ENCODE peak calls at places on chromosomes 13 and 19, in four cellular contexts. One of them, this sample, is unnamed.
A peak's percentile ranks its signal among the peaks of the same experiment; 100 is the strongest.

GRCh38 chr19:55440411-55441105 is 2.5 kb downstream of the SHISA7 start:
- DNase-seq in H9: peak; percentile 90
- DNase-seq in IMR-90: no peak
- DNase-seq in neural progenitor cell: peak; percentile 60
- DNase-seq in this sample: peak; percentile 89

GRCh38 chr13:103883152-103883551 is 816.9 kb upstream of the SLC10A2 start:
- DNase-seq in neural progenitor cell: peak; percentile 83
- DNase-seq in IMR-90: peak; percentile 95
- DNase-seq in H9: peak; percentile 81
- DNase-seq in this sample: peak; percentile 84

GRCh38 chr19:5306531-5306930 is 34.1 kb downstream of the PTPRS start:
- DNase-seq in H9: no peak
- DNase-seq in IMR-90: no peak
- DNase-seq in neural progenitor cell: no peak
- DNase-seq in this sample: no peak

GRCh38 chr19:54482889-54483288 is 9.8 kb upstream of the CDC42EP5 start:
- DNase-seq in neural progenitor cell: no peak
- DNase-seq in H9: no peak
- DNase-seq in IMR-90: no peak
- DNase-seq in this sample: no peak

GRCh38 chr13:37127706-37128241 is 22.3 kb upstream of the CSNK1A1L start:
- DNase-seq in H9: no peak
- DNase-seq in neural progenitor cell: no peak
- DNase-seq in IMR-90: peak; percentile 94
- DNase-seq in this sample: no peak

GRCh38 chr19:55206664-55207500 is 2.4 kb downstream of the PTPRH start:
- DNase-seq in IMR-90: peak; percentile 86
- DNase-seq in H9: peak; percentile 87
- DNase-seq in neural progenitor cell: peak; percentile 77
- DNase-seq in this sample: peak; percentile 83

GRCh38 chr13:35988648-35989081 is 142.5 kb downstream of the DCLK1 start:
- DNase-seq in neural progenitor cell: no peak
- DNase-seq in IMR-90: no peak
- DNase-seq in H9: no peak
- DNase-seq in this sample: peak; percentile 53

GRCh38 chr13:102394158-102395053 is 7.4 kb downstream of the FGF14 start:
- DNase-seq in neural progenitor cell: peak; percentile 98
- DNase-seq in H9: peak; percentile 96
- DNase-seq in IMR-90: peak; percentile 73
- DNase-seq in this sample: peak; percentile 98

GRCh38 chr19:49425922-49426592 is 869 bp downstream of the GFY start:
- DNase-seq in H9: peak; percentile 96
- DNase-seq in neural progenitor cell: peak; percentile 81
- DNase-seq in IMR-90: no peak
- DNase-seq in this sample: peak; percentile 98

GRCh38 chr13:96075953-96076543 is 13.9 kb upstream of the HS6ST3 start:
- DNase-seq in IMR-90: peak; percentile 23
- DNase-seq in neural progenitor cell: no peak
- DNase-seq in H9: no peak
- DNase-seq in this sample: peak; percentile 57

GRCh38 chr13:19573072-19573716 is 11.9 kb upstream of the TPTE2 start:
- DNase-seq in IMR-90: no peak
- DNase-seq in H9: no peak
- DNase-seq in neural progenitor cell: no peak
- DNase-seq in this sample: no peak

GRCh38 chr13:106882222-106882621 is 314.3 kb upstream of the ARGLU1 start:
- DNase-seq in neural progenitor cell: peak; percentile 89
- DNase-seq in H9: no peak
- DNase-seq in IMR-90: no peak
- DNase-seq in this sample: peak; percentile 20

GRCh38 chr13:39779337-39780270 is 124.1 kb downstream of the COG6 start:
- DNase-seq in IMR-90: peak; percentile 36
- DNase-seq in neural progenitor cell: no peak
- DNase-seq in H9: no peak
- DNase-seq in this sample: no peak

GRCh38 chr13:99356216-99357089 is 49.3 kb upstream of the GPR183 start:
- DNase-seq in IMR-90: peak; percentile 87
- DNase-seq in neural progenitor cell: no peak
- DNase-seq in H9: no peak
- DNase-seq in this sample: no peak

GRCh38 chr19:54795763-54796162 is 7.6 kb upstream of the KIR2DL4 start:
- DNase-seq in H9: no peak
- DNase-seq in neural progenitor cell: no peak
- DNase-seq in IMR-90: no peak
- DNase-seq in this sample: no peak

GRCh38 chr19:33831835-33832234 is 35.2 kb downstream of the KCTD15 start:
- DNase-seq in IMR-90: no peak
- DNase-seq in H9: no peak
- DNase-seq in neural progenitor cell: no peak
- DNase-seq in this sample: no peak

GRCh38 chr13:80048802-80049201 is 292.1 kb downstream of the SPRY2 start:
- DNase-seq in neural progenitor cell: peak; percentile 47
- DNase-seq in IMR-90: peak; percentile 98
- DNase-seq in H9: peak; percentile 30
- DNase-seq in this sample: peak; percentile 38

GRCh38 chr19:3302755-3303154 is 63.6 kb upstream of the NFIC start:
- DNase-seq in neural progenitor cell: no peak
- DNase-seq in H9: no peak
- DNase-seq in IMR-90: no peak
- DNase-seq in this sample: peak; percentile 40

GRCh38 chr13:111865046-111865445 is 201.9 kb upstream of the SOX1 start:
- DNase-seq in H9: no peak
- DNase-seq in IMR-90: no peak
- DNase-seq in neural progenitor cell: no peak
- DNase-seq in this sample: no peak

GRCh38 chr13:30808600-30808999 is 73.3 kb downstream of the ALOX5AP start:
- DNase-seq in neural progenitor cell: no peak
- DNase-seq in IMR-90: no peak
- DNase-seq in H9: no peak
- DNase-seq in this sample: no peak

GRCh38 chr13:54198911-54199310 is 1170.3 kb downstream of the OLFM4 start:
- DNase-seq in neural progenitor cell: peak; percentile 75
- DNase-seq in IMR-90: no peak
- DNase-seq in H9: no peak
- DNase-seq in this sample: no peak

GRCh38 chr19:54430306-54431254 is 15.3 kb downstream of the TTYH1 start:
- DNase-seq in IMR-90: no peak
- DNase-seq in neural progenitor cell: peak; percentile 74
- DNase-seq in H9: peak; percentile 85
- DNase-seq in this sample: peak; percentile 83

GRCh38 chr19:48292798-48293197 is 22.9 kb downstream of the ZNF114 start:
- DNase-seq in IMR-90: peak; percentile 93
- DNase-seq in neural progenitor cell: no peak
- DNase-seq in H9: no peak
- DNase-seq in this sample: no peak

GRCh38 chr13:101303512-101303911 is 112.8 kb downstream of the NALCN start:
- DNase-seq in IMR-90: no peak
- DNase-seq in neural progenitor cell: no peak
- DNase-seq in H9: no peak
- DNase-seq in this sample: no peak

GRCh38 chr13:62960723-62961122 is 1545.1 kb upstream of the PCDH20 start:
- DNase-seq in neural progenitor cell: peak; percentile 35
- DNase-seq in IMR-90: no peak
- DNase-seq in H9: no peak
- DNase-seq in this sample: peak; percentile 43

GRCh38 chr19:47228937-47229673 is 1.9 kb downstream of the BBC3 start:
- DNase-seq in IMR-90: peak; percentile 61
- DNase-seq in neural progenitor cell: peak; percentile 40
- DNase-seq in H9: no peak
- DNase-seq in this sample: no peak

GRCh38 chr19:8307400-8307964 is 676 bp downstream of the CD320 start:
- DNase-seq in H9: no peak
- DNase-seq in neural progenitor cell: peak; percentile 49
- DNase-seq in IMR-90: no peak
- DNase-seq in this sample: peak; percentile 45

GRCh38 chr19:19630426-19630825 is 2.4 kb upstream of the LPAR2 start:
- DNase-seq in H9: no peak
- DNase-seq in IMR-90: no peak
- DNase-seq in neural progenitor cell: no peak
- DNase-seq in this sample: no peak

GRCh38 chr13:43411211-43411610 is 375.6 kb downstream of the ENOX1 start:
- DNase-seq in IMR-90: no peak
- DNase-seq in H9: no peak
- DNase-seq in neural progenitor cell: no peak
- DNase-seq in this sample: no peak

GRCh38 chr13:78520425-78520824 is 82.9 kb downstream of the POU4F1 start:
- DNase-seq in neural progenitor cell: no peak
- DNase-seq in IMR-90: no peak
- DNase-seq in H9: no peak
- DNase-seq in this sample: no peak

GRCh38 chr13:40271931-40272775 is 394.3 kb downstream of the FOXO1 start:
- DNase-seq in IMR-90: peak; percentile 22
- DNase-seq in neural progenitor cell: no peak
- DNase-seq in H9: no peak
- DNase-seq in this sample: no peak

DNA sequence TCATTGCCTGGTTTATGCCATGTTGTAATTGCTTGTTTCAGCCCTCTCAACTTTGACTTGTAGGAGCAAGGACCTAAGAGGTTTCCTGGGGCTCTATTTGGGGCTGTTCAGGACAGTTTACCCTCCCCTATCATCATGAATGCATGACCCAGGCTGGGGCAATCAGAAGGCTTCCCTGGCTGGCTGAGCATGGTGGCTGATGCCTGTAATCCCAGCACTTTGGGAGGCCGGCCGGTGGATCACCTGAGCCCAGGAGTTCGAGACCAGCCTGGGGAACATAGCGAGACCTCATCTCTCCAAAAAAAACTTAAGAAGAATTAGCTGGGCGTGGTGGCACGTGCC is 6.1 kb upstream of the LSM4 start:
- DNase-seq in IMR-90: no peak
- DNase-seq in H9: no peak
- DNase-seq in neural progenitor cell: no peak
- DNase-seq in this sample: no peak
- H2AFZ ChIP-seq in IMR-90: peak overlapping the region; percentile 84
- H2AFZ ChIP-seq in H9: no peak overlapping the region
- H2AFZ ChIP-seq in neural progenitor cell: peak overlapping the region; percentile 69
- H2AFZ ChIP-seq in this sample: no peak overlapping the region

GRCh38 chr19:18541992-18542935 is 1.1 kb downstream of the FKBP8 start:
- DNase-seq in neural progenitor cell: peak; percentile 50
- DNase-seq in H9: peak; percentile 40
- DNase-seq in IMR-90: no peak
- DNase-seq in this sample: peak; percentile 62
- H2AFZ ChIP-seq in neural progenitor cell: no peak overlapping the region
- H2AFZ ChIP-seq in H9: no peak overlapping the region
- H2AFZ ChIP-seq in IMR-90: peak overlapping the region; percentile 81
- H2AFZ ChIP-seq in this sample: no peak overlapping the region

GRCh38 chr19:12111176-12111575 is 29.0 kb downstream of the ZNF20 start:
- DNase-seq in IMR-90: no peak
- DNase-seq in neural progenitor cell: no peak
- DNase-seq in H9: no peak
- DNase-seq in this sample: no peak
- H2AFZ ChIP-seq in IMR-90: no peak overlapping the region
- H2AFZ ChIP-seq in neural progenitor cell: no peak overlapping the region
- H2AFZ ChIP-seq in H9: no peak overlapping the region
- H2AFZ ChIP-seq in this sample: no peak overlapping the region

DNA sequence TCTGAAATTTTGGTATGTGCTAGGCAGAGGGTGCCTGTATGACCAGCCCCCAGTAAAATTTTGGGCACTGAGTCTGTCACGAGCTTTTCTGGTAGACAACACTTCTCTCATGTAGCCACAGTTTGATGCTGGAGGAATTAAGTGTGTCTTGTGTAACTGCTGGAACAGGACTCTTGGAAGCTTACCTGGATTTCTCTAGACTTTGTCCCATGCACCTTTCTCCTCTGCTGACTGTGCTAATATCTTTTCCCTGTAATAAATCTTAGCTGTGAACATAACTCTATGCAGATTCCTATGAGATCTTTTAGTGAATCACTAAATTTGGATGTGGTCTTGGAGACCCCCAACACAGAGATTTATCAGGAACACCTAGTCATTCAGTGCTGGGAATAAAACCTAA is 13.8 kb downstream of the RNF6 start:
- DNase-seq in neural progenitor cell: no peak
- DNase-seq in IMR-90: no peak
- DNase-seq in H9: no peak
- DNase-seq in this sample: no peak
- H2AFZ ChIP-seq in neural progenitor cell: no peak overlapping the region
- H2AFZ ChIP-seq in IMR-90: no peak overlapping the region
- H2AFZ ChIP-seq in H9: no peak overlapping the region
- H2AFZ ChIP-seq in this sample: no peak overlapping the region

DNA sequence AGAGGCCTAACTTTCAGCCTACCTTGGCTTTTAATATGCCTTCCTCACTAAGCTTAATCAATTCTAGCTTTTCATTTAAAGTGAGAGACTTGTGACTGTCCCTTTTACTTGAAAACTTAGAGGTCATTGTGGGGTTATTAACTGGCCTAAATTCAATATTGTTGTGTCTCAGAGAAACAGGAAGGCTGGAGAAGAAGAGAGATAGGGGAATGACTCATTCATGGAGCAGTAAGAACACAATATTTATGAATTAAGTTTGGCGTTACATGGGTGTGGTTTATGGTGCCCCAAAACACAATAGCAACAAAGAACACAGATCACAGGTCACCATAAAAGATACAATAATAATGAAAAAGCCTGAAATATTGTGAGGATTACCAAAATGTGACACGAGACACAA is 612.1 kb downstream of the TBC1D4 start:
- DNase-seq in neural progenitor cell: no peak
- DNase-seq in H9: no peak
- DNase-seq in IMR-90: no peak
- DNase-seq in this sample: no peak
- H2AFZ ChIP-seq in neural progenitor cell: no peak overlapping the region
- H2AFZ ChIP-seq in H9: no peak overlapping the region
- H2AFZ ChIP-seq in IMR-90: no peak overlapping the region
- H2AFZ ChIP-seq in this sample: no peak overlapping the region

GRCh38 chr13:24271231-24271610 is 38.2 kb upstream of the C1QTNF9 start:
- DNase-seq in H9: no peak
- DNase-seq in IMR-90: no peak
- DNase-seq in neural progenitor cell: no peak
- DNase-seq in this sample: no peak
- H2AFZ ChIP-seq in H9: no peak overlapping the region
- H2AFZ ChIP-seq in IMR-90: peak overlapping the region; percentile 92
- H2AFZ ChIP-seq in neural progenitor cell: no peak overlapping the region
- H2AFZ ChIP-seq in this sample: no peak overlapping the region

GRCh38 chr13:49356224-49356623 is 87.6 kb downstream of the CAB39L start:
- DNase-seq in neural progenitor cell: no peak
- DNase-seq in IMR-90: peak; percentile 96
- DNase-seq in H9: no peak
- DNase-seq in this sample: no peak

GRCh38 chr13:49357694-49358093 is 86.2 kb downstream of the CAB39L start:
- DNase-seq in H9: no peak
- DNase-seq in IMR-90: peak; percentile 79
- DNase-seq in neural progenitor cell: no peak
- DNase-seq in this sample: no peak

GRCh38 chr13:49354719-49355118 is 89.1 kb downstream of the CAB39L start:
- DNase-seq in neural progenitor cell: no peak
- DNase-seq in IMR-90: no peak
- DNase-seq in H9: no peak
- DNase-seq in this sample: no peak

GRCh38 chr13:49351871-49352270 is 92.0 kb downstream of the CAB39L start:
- DNase-seq in IMR-90: peak; percentile 94
- DNase-seq in neural progenitor cell: no peak
- DNase-seq in H9: no peak
- DNase-seq in this sample: no peak

GRCh38 chr13:49353908-49354307 is 90.0 kb downstream of the CAB39L start:
- DNase-seq in H9: no peak
- DNase-seq in IMR-90: no peak
- DNase-seq in neural progenitor cell: no peak
- DNase-seq in this sample: no peak
- H2AFZ ChIP-seq in H9: no peak overlapping the region
- H2AFZ ChIP-seq in IMR-90: no peak overlapping the region
- H2AFZ ChIP-seq in neural progenitor cell: no peak overlapping the region
- H2AFZ ChIP-seq in this sample: no peak overlapping the region

GRCh38 chr19:13002389-13002898 is 7.2 kb downstream of the NFIX start:
- DNase-seq in IMR-90: no peak
- DNase-seq in H9: no peak
- DNase-seq in neural progenitor cell: no peak
- DNase-seq in this sample: no peak
- H2AFZ ChIP-seq in IMR-90: no peak overlapping the region
- H2AFZ ChIP-seq in H9: no peak overlapping the region
- H2AFZ ChIP-seq in neural progenitor cell: no peak overlapping the region
- H2AFZ ChIP-seq in this sample: no peak overlapping the region